ENCODE peak calls at places on chromosomes 6 and 20, in five cellular contexts. One of them, this sample, is unnamed.

GRCh38 chr6:53910834-53911233 is 116.0 kb downstream of the LRRC1 start:
- DNase-seq in GM12891: no peak
- DNase-seq in H1: no peak
- DNase-seq in HepG2: no peak
- DNase-seq in K562: no peak
- DNase-seq in this sample: no peak

GRCh38 chr6:149961728-149962425 is 1.9 kb upstream of the ULBP1 start:
- DNase-seq in GM12891: no peak
- DNase-seq in H1: no peak
- DNase-seq in HepG2: no peak
- DNase-seq in K562: peak
- DNase-seq in this sample: no peak

GRCh38 chr6:108874470-108875160 is 26.4 kb downstream of the ARMC2 start:
- DNase-seq in GM12891: peak
- DNase-seq in H1: no peak
- DNase-seq in HepG2: no peak
- DNase-seq in K562: no peak
- DNase-seq in this sample: peak

GRCh38 chr6:123338394-123338793 is 298.4 kb downstream of the TRDN start:
- DNase-seq in GM12891: no peak
- DNase-seq in H1: no peak
- DNase-seq in HepG2: no peak
- DNase-seq in K562: no peak
- DNase-seq in this sample: no peak

GRCh38 chr6:20569000-20569610 is 34.8 kb downstream of the CDKAL1 start:
- DNase-seq in GM12891: no peak
- DNase-seq in H1: no peak
- DNase-seq in HepG2: no peak
- DNase-seq in K562: no peak
- DNase-seq in this sample: no peak

GRCh38 chr20:32718749-32719348 is 24.4 kb downstream of the COMMD7 start:
- DNase-seq in GM12891: no peak
- DNase-seq in H1: no peak
- DNase-seq in HepG2: no peak
- DNase-seq in K562: no peak
- DNase-seq in this sample: no peak

GRCh38 chr6:10659697-10660348 is 34.6 kb downstream of the C6orf52 start:
- DNase-seq in GM12891: no peak
- DNase-seq in H1: no peak
- DNase-seq in HepG2: no peak
- DNase-seq in K562: no peak
- DNase-seq in this sample: no peak

GRCh38 chr6:63509652-63510352 is 62.5 kb upstream of the LOC128125822 start:
- DNase-seq in GM12891: no peak
- DNase-seq in H1: no peak
- DNase-seq in HepG2: peak
- DNase-seq in K562: no peak
- DNase-seq in this sample: no peak

GRCh38 chr6:72984981-72985665 is 240.2 kb downstream of the KHDC1L start:
- DNase-seq in GM12891: no peak
- DNase-seq in H1: no peak
- DNase-seq in HepG2: no peak
- DNase-seq in K562: no peak
- DNase-seq in this sample: no peak

GRCh38 chr20:25077610-25078169 is 4.3 kb downstream of the VSX1 start:
- DNase-seq in GM12891: no peak
- DNase-seq in H1: no peak
- DNase-seq in HepG2: peak
- DNase-seq in K562: no peak
- DNase-seq in this sample: no peak

GRCh38 chr6:15962449-15962764 is 166.5 kb upstream of the MYLIP start:
- DNase-seq in GM12891: peak
- DNase-seq in H1: no peak
- DNase-seq in HepG2: no peak
- DNase-seq in K562: no peak
- DNase-seq in this sample: no peak
- TF ChIP-seq TAF1 in GM12891: no peak
- TF ChIP-seq TAF1 in H1: no peak
- TF ChIP-seq TAF1 in HepG2: no peak
- TF ChIP-seq TAF1 in K562: no peak
- TF ChIP-seq TAF1 in this sample: no peak

DNA sequence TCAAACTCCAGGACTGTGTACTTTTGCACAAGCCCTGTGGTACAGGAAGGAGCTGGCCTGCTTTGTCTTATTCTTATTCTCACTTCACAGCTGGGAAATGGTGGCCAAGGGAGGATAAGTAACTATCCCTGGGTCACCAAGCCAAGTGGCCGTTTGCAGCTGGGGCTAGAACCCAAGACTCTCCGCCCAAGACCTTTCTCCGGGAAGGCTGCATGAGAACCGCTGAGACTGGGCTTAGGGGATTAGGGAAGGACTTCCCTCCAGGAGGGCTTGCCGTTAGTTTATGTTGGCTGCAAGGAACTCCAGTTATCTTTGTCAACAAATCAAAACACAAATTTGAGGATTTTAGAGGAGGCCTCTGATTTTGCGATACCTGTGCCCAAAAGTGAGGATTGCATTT is 343.2 kb upstream of the RNF24 start:
- DNase-seq in GM12891: no peak
- DNase-seq in H1: no peak
- DNase-seq in HepG2: no peak
- DNase-seq in K562: no peak
- DNase-seq in this sample: no peak
- TF ChIP-seq POLR2A in GM12891: no peak
- TF ChIP-seq POLR2A in H1: no peak
- TF ChIP-seq POLR2A in HepG2: no peak
- TF ChIP-seq POLR2A in K562: no peak
- TF ChIP-seq POLR2A in this sample: no peak

GRCh38 chr6:87672641-87673040 is 29.4 kb downstream of the AKIRIN2 start:
- DNase-seq in GM12891: no peak
- DNase-seq in H1: no peak
- DNase-seq in HepG2: peak
- DNase-seq in K562: no peak
- DNase-seq in this sample: no peak
- TF ChIP-seq POLR2AphosphoS5 in GM12891: peak
- TF ChIP-seq POLR2AphosphoS5 in H1: no peak
- TF ChIP-seq POLR2AphosphoS5 in HepG2: no peak
- TF ChIP-seq POLR2AphosphoS5 in K562: no peak
- TF ChIP-seq POLR2AphosphoS5 in this sample: no peak

GRCh38 chr6:75842191-75842590 is 93.2 kb downstream of the MYO6 start:
- DNase-seq in GM12891: no peak
- DNase-seq in H1: no peak
- DNase-seq in HepG2: no peak
- DNase-seq in K562: no peak
- DNase-seq in this sample: no peak
- TF ChIP-seq TAF1 in GM12891: no peak
- TF ChIP-seq TAF1 in H1: no peak
- TF ChIP-seq TAF1 in HepG2: no peak
- TF ChIP-seq TAF1 in K562: no peak
- TF ChIP-seq TAF1 in this sample: no peak

GRCh38 chr6:52516269-52516668 is 60.6 kb downstream of the TRAM2 start:
- DNase-seq in GM12891: no peak
- DNase-seq in H1: no peak
- DNase-seq in HepG2: no peak
- DNase-seq in K562: no peak
- DNase-seq in this sample: no peak

GRCh38 chr6:52516943-52517342 is 59.9 kb downstream of the TRAM2 start:
- DNase-seq in GM12891: no peak
- DNase-seq in H1: no peak
- DNase-seq in HepG2: no peak
- DNase-seq in K562: no peak
- DNase-seq in this sample: no peak

GRCh38 chr6:52518279-52518944 is 58.4 kb downstream of the TRAM2 start:
- DNase-seq in GM12891: no peak
- DNase-seq in H1: no peak
- DNase-seq in HepG2: no peak
- DNase-seq in K562: no peak
- DNase-seq in this sample: no peak

GRCh38 chr6:52519618-52520017 is 57.2 kb downstream of the TRAM2 start:
- DNase-seq in GM12891: no peak
- DNase-seq in H1: no peak
- DNase-seq in HepG2: no peak
- DNase-seq in K562: no peak
- DNase-seq in this sample: no peak

GRCh38 chr6:52517502-52518278 is 59.2 kb downstream of the TRAM2 start:
- DNase-seq in GM12891: no peak
- DNase-seq in H1: peak
- DNase-seq in HepG2: peak
- DNase-seq in K562: peak
- DNase-seq in this sample: peak
- TF ChIP-seq POLR2A in GM12891: no peak
- TF ChIP-seq POLR2A in H1: peak
- TF ChIP-seq POLR2A in HepG2: peak
- TF ChIP-seq POLR2A in K562: peak
- TF ChIP-seq POLR2A in this sample: no peak

DNA sequence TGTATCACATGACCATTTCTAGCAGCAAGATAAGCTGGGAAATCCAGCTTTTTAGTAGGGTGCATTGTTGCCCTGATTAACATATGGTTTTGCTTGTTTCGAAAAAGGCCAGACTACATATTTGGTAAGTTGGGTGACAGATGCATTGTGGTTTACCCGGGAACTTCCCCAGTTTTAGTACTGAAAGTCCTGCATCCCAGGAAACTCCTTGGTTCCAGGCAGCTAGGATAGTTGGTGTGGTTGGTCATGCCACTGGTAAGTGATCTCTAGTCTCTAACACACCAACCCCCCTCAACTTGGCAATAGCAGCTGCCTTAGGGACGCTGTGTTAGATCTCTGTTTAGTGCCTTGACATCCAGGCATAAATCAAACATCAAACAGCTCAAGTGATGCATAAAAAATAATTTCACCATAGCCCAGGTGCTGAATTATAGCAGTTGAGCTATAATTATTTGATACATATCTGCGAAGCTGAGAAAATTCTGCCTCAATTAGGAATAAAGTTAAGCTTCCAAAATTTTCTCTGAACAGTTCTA is 216.5 kb downstream of the TFAP2C start:
- DNase-seq in GM12891: no peak
- DNase-seq in H1: no peak
- DNase-seq in HepG2: no peak
- DNase-seq in K562: no peak
- DNase-seq in this sample: no peak
- TF ChIP-seq POLR2AphosphoS5 in GM12891: no peak
- TF ChIP-seq POLR2AphosphoS5 in H1: no peak
- TF ChIP-seq POLR2AphosphoS5 in HepG2: no peak
- TF ChIP-seq POLR2AphosphoS5 in K562: no peak
- TF ChIP-seq POLR2AphosphoS5 in this sample: no peak